ENCODE peak calls at places on chromosomes 5 and 9, in four cellular contexts. W is hepatocyte; E is stimulated activated CD4-positive, alpha-beta T cell treated with anti-CD3 and anti-CD28 coated beads, Interleukin-2, amount 100 ng/mL, for 48 hours; P is A172. K is an unnamed sample.

GRCh38 chr5:172722309-172722815 is 48.6 kb downstream of the DUSP1 start:
- DNase-seq in W (no peak), E (no peak), P (no peak), K (no peak)

GRCh38 chr9:70318002-70318401 is 59.2 kb downstream of the SMC5 start:
- DNase-seq in W (no peak), E (no peak), P (no peak), K (no peak)

GRCh38 chr9:117305454-117305853 is 109.4 kb downstream of the ASTN2 start:
- DNase-seq in W (no peak), E (no peak), P (no peak), K (no peak)

GRCh38 chr9:120030847-120031246 is 549.1 kb downstream of the CDK5RAP2 start:
- DNase-seq in W (no peak), E (no peak), P (no peak), K (no peak)

GRCh38 chr5:176533894-176534611 is 3.1 kb downstream of the RNF44 start:
- DNase-seq in W (no peak), E (no peak), P (no peak), K (peak)

GRCh38 chr5:113224605-113225065 is 210.2 kb downstream of the TSSK1B start:
- DNase-seq in W (no peak), E (no peak), P (no peak), K (no peak)

GRCh38 chr9:110040788-110041187 is 167.2 kb downstream of the C9orf152 start:
- DNase-seq in W (peak), E (no peak), P (peak), K (peak)

GRCh38 chr9:70600479-70600878 is 186.0 kb upstream of the KLF9 start:
- DNase-seq in W (peak), E (no peak), P (peak), K (peak)

GRCh38 chr5:152372875-152373274 is 32.2 kb downstream of the NMUR2 start:
- DNase-seq in W (no peak), E (no peak), P (no peak), K (no peak)

GRCh38 chr5:98128846-98129245 is 644.6 kb upstream of the RGMB start:
- DNase-seq in W (no peak), E (no peak), P (no peak), K (no peak)

GRCh38 chr5:36655171-36655570 is 48.8 kb downstream of the SLC1A3 start:
- DNase-seq in W (peak), E (no peak), P (no peak), K (no peak)

GRCh38 chr5:67476531-67476930 is 279.9 kb upstream of the CD180 start:
- DNase-seq in W (peak), E (no peak), P (no peak), K (no peak)